ENCODE peak calls at places on chromosomes 7 and 10, in five cellular contexts. C is NCI-H1048, N is left ventricle myocardium inferior, Z is HEK293T, F is HFFc6. U is an unnamed sample.

GRCh38 chr10:5090551-5090950 is 3.7 kb upstream of the AKR1C3 start:
- DNase-seq in C (no peak), N (no peak), Z (no peak), F (no peak), U (no peak)

GRCh38 chr7:141258559-141258958 is 184.7 kb downstream of the TMEM178B start:
- DNase-seq in C (no peak), N (no peak), Z (no peak), F (no peak), U (no peak)

GRCh38 chr7:4882169-4882741 is 1.3 kb downstream of the RADIL start:
- DNase-seq in C (no peak), N (peak; percentile 72), Z (peak; percentile 57), F (peak; percentile 47), U (peak; percentile 89)

GRCh38 chr7:99392659-99393362 is 15.6 kb downstream of the PDAP1 start:
- DNase-seq in C (peak; percentile 76), N (peak; percentile 82), Z (no peak), F (no peak), U (peak; percentile 86)

GRCh38 chr10:125023269-125023668 is 81.3 kb downstream of the ZRANB1 start:
- DNase-seq in C (no peak), N (no peak), Z (peak; percentile 84), F (no peak), U (peak; percentile 74)

GRCh38 chr10:71650397-71650796 is 69.2 kb downstream of the C10orf105 start:
- DNase-seq in C (no peak), N (no peak), Z (no peak), F (no peak), U (no peak)

GRCh38 chr10:123221418-123221817 is 67.2 kb downstream of the BUB3 start:
- DNase-seq in C (no peak), N (no peak), Z (no peak), F (no peak), U (no peak)

GRCh38 chr10:10510179-10510578 is 507.5 kb upstream of the CELF2 start:
- DNase-seq in C (no peak), N (no peak), Z (no peak), F (no peak), U (no peak)

GRCh38 chr7:123845823-123846216 is 851 bp downstream of the HYAL4 start:
- DNase-seq in C (no peak), N (no peak), Z (no peak), F (no peak), U (no peak)

GRCh38 chr7:139691253-139691781 is 86.5 kb downstream of the HIPK2 start:
- DNase-seq in C (no peak), N (peak; percentile 83), Z (no peak), F (no peak), U (no peak)

GRCh38 chr7:41993173-41993867 is 243.7 kb downstream of the GLI3 start:
- DNase-seq in C (no peak), N (no peak), Z (no peak), F (no peak), U (no peak)

GRCh38 chr7:840001-840600 is 7.8 kb downstream of the SUN1 start:
- DNase-seq in C (no peak), N (no peak), Z (no peak), F (no peak), U (no peak)